ENCODE peak calls at places on chromosome 3, in six cellular contexts. M is ovary, O is A549, N is AG10803, D is cardiac fibroblast, K is upper lobe of left lung. S is an unnamed sample.

GRCh38 chr3:195153121-195153520 is 117.8 kb downstream of the XXYLT1 start:
- DNase-seq in O (no peak), M (no peak), D (peak), N (peak), K (no peak), S (no peak)

GRCh38 chr3:149367021-149367840 is 10.2 kb downstream of the TM4SF1 start:
- DNase-seq in O (peak), D (peak), N (no peak), M (no peak), K (no peak), S (no peak)

GRCh38 chr3:121018917-121019321 is 110.9 kb downstream of the STXBP5L start:
- DNase-seq in K (peak), M (no peak), O (no peak), N (no peak), D (no peak), S (no peak)

GRCh38 chr3:45127130-45127822 is 18.9 kb downstream of the CDCP1 start:
- DNase-seq in K (no peak), D (no peak), N (no peak), M (no peak), O (no peak), S (no peak)

GRCh38 chr3:150787741-150788370 is 24.9 kb upstream of the SIAH2 start:
- DNase-seq in M (peak), O (peak), D (peak), K (peak), N (peak), S (no peak)

GRCh38 chr3:174153875-174154274 is 705.3 kb upstream of the NAALADL2 start:
- DNase-seq in N (peak), O (no peak), K (no peak), D (peak), M (no peak), S (no peak)

GRCh38 chr3:188220988-188221818 is 67.2 kb downstream of the LPP start:
- DNase-seq in O (no peak), N (peak), K (no peak), D (peak), M (peak), S (no peak)

GRCh38 chr3:181622365-181622764 is 89.4 kb upstream of the SOX2 start:
- DNase-seq in N (no peak), K (no peak), O (no peak), D (peak), M (no peak), S (no peak)

GRCh38 chr3:112640333-112640863 is 545 bp downstream of the CCDC80 start:
- DNase-seq in N (peak), K (no peak), D (peak), O (peak), M (peak), S (no peak)

GRCh38 chr3:184687363-184688049 is 24.4 kb downstream of the MAGEF1 start:
- DNase-seq in K (peak), M (no peak), N (no peak), D (no peak), O (no peak), S (no peak)

GRCh38 chr3:166011771-166012170 is 174.5 kb upstream of the BCHE start:
- DNase-seq in M (no peak), O (no peak), N (no peak), K (no peak), D (no peak), S (no peak)

GRCh38 chr3:98763076-98763475 is at the start of gene ST3GAL6:
- DNase-seq in M (no peak), N (peak), O (no peak), D (peak), K (no peak), S (no peak)

GRCh38 chr3:125684199-125684598 is 88.9 kb upstream of the OSBPL11 start:
- DNase-seq in D (peak), M (peak), O (peak), K (peak), N (peak), S (no peak)

GRCh38 chr3:30893678-30894325 is 659 bp downstream of the GADL1 start:
- DNase-seq in O (no peak), N (no peak), K (no peak), D (no peak), M (no peak), S (no peak)
- H3K4me3 ChIP-seq in O (peak), N (peak), K (peak), D (no peak), M (no peak), S (no peak)

GRCh38 chr3:122942937-122943827 is 84.4 kb downstream of the SEMA5B start:
- DNase-seq in D (peak), O (peak), M (peak), N (peak), K (peak), S (no peak)
- TF ChIP-seq CTCF in D (peak), O (peak), M (peak), N (peak), K (peak), S (peak)

GRCh38 chr3:16177962-16178627 is 3.6 kb downstream of the GALNT15 start:
- DNase-seq in O (peak), D (peak), K (peak), M (peak), N (peak), S (no peak)
- H3K4me3 ChIP-seq in O (no peak), D (no peak), K (no peak), M (peak), N (peak), S (no peak)

GRCh38 chr3:64321747-64322146 is 96.5 kb upstream of the PRICKLE2 start:
- DNase-seq in O (peak), M (no peak), N (peak), K (no peak), D (peak), S (no peak)

GRCh38 chr3:64318670-64319271 is 93.5 kb upstream of the PRICKLE2 start:
- DNase-seq in M (no peak), D (no peak), K (no peak), O (no peak), N (no peak), S (no peak)

GRCh38 chr3:64316971-64317370 is 91.7 kb upstream of the PRICKLE2 start:
- DNase-seq in M (no peak), K (no peak), D (peak), N (no peak), O (no peak), S (no peak)

GRCh38 chr3:64318001-64318400 is 92.7 kb upstream of the PRICKLE2 start:
- DNase-seq in K (no peak), M (no peak), N (peak), D (no peak), O (no peak), S (no peak)

GRCh38 chr3:64319391-64319790 is 94.1 kb upstream of the PRICKLE2 start:
- DNase-seq in D (no peak), K (no peak), O (peak), M (no peak), N (no peak), S (no peak)
- TF ChIP-seq CTCF in D (no peak), K (no peak), O (no peak), M (no peak), N (no peak), S (no peak)

DNA sequence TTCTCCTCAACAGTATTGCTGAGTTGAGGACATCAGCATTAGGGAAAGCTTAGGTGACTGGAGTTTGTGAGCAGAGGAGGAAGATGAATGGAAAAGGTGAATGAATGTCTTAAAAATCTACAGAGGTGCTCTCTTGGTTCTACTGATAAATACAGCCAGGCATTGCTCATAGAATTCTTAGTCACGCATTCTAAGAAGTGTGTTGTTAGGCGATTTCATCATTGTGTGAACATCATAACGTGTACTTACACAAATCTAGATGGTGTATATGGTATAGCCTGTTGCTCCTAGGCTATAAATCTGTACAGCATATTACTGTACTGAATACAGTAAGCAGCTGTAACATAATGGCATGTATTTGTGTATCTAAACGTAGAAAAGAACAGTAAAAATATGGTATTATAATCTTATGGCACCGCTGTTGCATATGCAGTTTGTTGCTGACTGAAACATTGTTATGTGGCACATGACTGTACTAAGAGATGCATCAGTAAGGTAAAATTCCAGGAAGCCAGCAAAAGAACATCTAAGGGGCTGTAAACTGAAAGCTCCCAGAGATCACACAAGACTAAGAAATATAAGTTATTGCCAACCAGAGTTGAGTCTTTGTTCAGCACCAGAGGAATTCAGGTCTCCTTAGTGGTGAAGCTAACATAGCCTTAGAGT is 42.9 kb upstream of the ASB14 start:
- DNase-seq in O (no peak), D (no peak), N (no peak), M (no peak), K (no peak), S (no peak)
- H3K4me3 ChIP-seq in O (no peak), D (no peak), N (no peak), M (no peak), K (no peak), S (no peak)